ENCODE peak calls at places on chromosome X, in ten cellular contexts. One of them, this sample, is unnamed. For H3K27me3, the result is how much of the 10 kb centered on the place peaks cover.

GRCh38 chrX:2627272-2627867 is 63.7 kb upstream of the CD99 start:
- DNase-seq in tibial nerve: peak
- DNase-seq in WERI-Rb-1: peak
- DNase-seq in Karpas-422: peak
- DNase-seq in mesendoderm: peak
- DNase-seq in adrenal gland: peak
- DNase-seq in PC-9: no peak
- DNase-seq in pancreas: peak
- DNase-seq in adipocyte: peak
- DNase-seq in aorta: no peak
- DNase-seq in this sample: peak

GRCh38 chrX:22135994-22136684 is 104.0 kb downstream of the PHEX start:
- DNase-seq in tibial nerve: peak
- DNase-seq in WERI-Rb-1: no peak
- DNase-seq in Karpas-422: peak
- DNase-seq in mesendoderm: peak
- DNase-seq in adrenal gland: peak
- DNase-seq in PC-9: peak
- DNase-seq in pancreas: peak
- DNase-seq in adipocyte: peak
- DNase-seq in aorta: no peak
- DNase-seq in this sample: no peak

GRCh38 chrX:68841251-68842049 is 12.6 kb downstream of the EFNB1 start:
- DNase-seq in tibial nerve: no peak
- DNase-seq in WERI-Rb-1: no peak
- DNase-seq in Karpas-422: no peak
- DNase-seq in mesendoderm: no peak
- DNase-seq in adrenal gland: peak
- DNase-seq in PC-9: no peak
- DNase-seq in pancreas: peak
- DNase-seq in adipocyte: no peak
- DNase-seq in aorta: peak
- DNase-seq in this sample: no peak

GRCh38 chrX:151396042-151396826 is 772 bp upstream of the VMA21 start:
- DNase-seq in tibial nerve: peak
- DNase-seq in WERI-Rb-1: peak
- DNase-seq in Karpas-422: peak
- DNase-seq in mesendoderm: no peak
- DNase-seq in adrenal gland: no peak
- DNase-seq in PC-9: peak
- DNase-seq in pancreas: no peak
- DNase-seq in adipocyte: peak
- DNase-seq in aorta: no peak
- DNase-seq in this sample: no peak

GRCh38 chrX:131704136-131704695 is 160.3 kb downstream of the OR13H1 start:
- DNase-seq in tibial nerve: no peak
- DNase-seq in WERI-Rb-1: peak
- DNase-seq in Karpas-422: peak
- DNase-seq in mesendoderm: no peak
- DNase-seq in adrenal gland: peak
- DNase-seq in PC-9: peak
- DNase-seq in pancreas: peak
- DNase-seq in adipocyte: peak
- DNase-seq in aorta: peak
- DNase-seq in this sample: no peak

GRCh38 chrX:16464369-16464768 is 185.6 kb upstream of the S100G start:
- DNase-seq in tibial nerve: no peak
- DNase-seq in WERI-Rb-1: no peak
- DNase-seq in Karpas-422: no peak
- DNase-seq in mesendoderm: peak
- DNase-seq in adrenal gland: no peak
- DNase-seq in PC-9: no peak
- DNase-seq in pancreas: no peak
- DNase-seq in adipocyte: no peak
- DNase-seq in aorta: no peak
- DNase-seq in this sample: no peak

GRCh38 chrX:127577884-127578283 is 474.3 kb downstream of the ACTRT1 start:
- DNase-seq in tibial nerve: no peak
- DNase-seq in WERI-Rb-1: no peak
- DNase-seq in Karpas-422: no peak
- DNase-seq in mesendoderm: no peak
- DNase-seq in adrenal gland: no peak
- DNase-seq in PC-9: no peak
- DNase-seq in pancreas: no peak
- DNase-seq in adipocyte: no peak
- DNase-seq in aorta: no peak
- DNase-seq in this sample: no peak

GRCh38 chrX:115112411-115112810 is 76.8 kb upstream of the RBMXL3 start:
- DNase-seq in tibial nerve: no peak
- DNase-seq in WERI-Rb-1: no peak
- DNase-seq in Karpas-422: no peak
- DNase-seq in mesendoderm: no peak
- DNase-seq in adrenal gland: no peak
- DNase-seq in PC-9: no peak
- DNase-seq in pancreas: no peak
- DNase-seq in adipocyte: peak
- DNase-seq in aorta: no peak
- DNase-seq in this sample: no peak

GRCh38 chrX:136268051-136269048 is 17.1 kb upstream of the MAP7D3 start:
- DNase-seq in tibial nerve: peak
- DNase-seq in WERI-Rb-1: peak
- DNase-seq in Karpas-422: peak
- DNase-seq in mesendoderm: peak
- DNase-seq in adrenal gland: peak
- DNase-seq in PC-9: no peak
- DNase-seq in pancreas: peak
- DNase-seq in adipocyte: peak
- DNase-seq in aorta: no peak
- DNase-seq in this sample: peak

GRCh38 chrX:86148024-86148511 is at the start of gene DACH2:
- DNase-seq in tibial nerve: peak
- DNase-seq in WERI-Rb-1: peak
- DNase-seq in Karpas-422: no peak
- DNase-seq in mesendoderm: peak
- DNase-seq in adrenal gland: peak
- DNase-seq in PC-9: no peak
- DNase-seq in pancreas: peak
- DNase-seq in adipocyte: peak
- DNase-seq in aorta: peak
- DNase-seq in this sample: peak

GRCh38 chrX:9374537-9374936 is 90.3 kb upstream of the TBL1X start:
- DNase-seq in tibial nerve: no peak
- DNase-seq in WERI-Rb-1: no peak
- DNase-seq in Karpas-422: no peak
- DNase-seq in mesendoderm: no peak
- DNase-seq in adrenal gland: no peak
- DNase-seq in PC-9: peak
- DNase-seq in pancreas: peak
- DNase-seq in adipocyte: no peak
- DNase-seq in aorta: no peak
- DNase-seq in this sample: no peak

GRCh38 chrX:44891642-44892041 is 18.7 kb downstream of the KDM6A start:
- DNase-seq in tibial nerve: no peak
- DNase-seq in WERI-Rb-1: no peak
- DNase-seq in Karpas-422: no peak
- DNase-seq in mesendoderm: no peak
- DNase-seq in adrenal gland: no peak
- DNase-seq in PC-9: no peak
- DNase-seq in pancreas: no peak
- DNase-seq in adipocyte: no peak
- DNase-seq in aorta: no peak
- DNase-seq in this sample: no peak

GRCh38 chrX:63747331-63747730 is 37.7 kb downstream of the ARHGEF9 start:
- DNase-seq in tibial nerve: no peak
- DNase-seq in WERI-Rb-1: no peak
- DNase-seq in Karpas-422: no peak
- DNase-seq in mesendoderm: no peak
- DNase-seq in adrenal gland: no peak
- DNase-seq in PC-9: no peak
- DNase-seq in pancreas: no peak
- DNase-seq in adipocyte: peak
- DNase-seq in aorta: no peak
- DNase-seq in this sample: no peak

GRCh38 chrX:28586891-28587635 is at the start of gene IL1RAPL1:
- DNase-seq in tibial nerve: no peak
- DNase-seq in WERI-Rb-1: peak
- DNase-seq in Karpas-422: no peak
- DNase-seq in mesendoderm: peak
- DNase-seq in adrenal gland: no peak
- DNase-seq in PC-9: no peak
- DNase-seq in pancreas: no peak
- DNase-seq in adipocyte: peak
- DNase-seq in aorta: no peak
- DNase-seq in this sample: peak

GRCh38 chrX:41666251-41666650 is 22.5 kb upstream of the GPR34 start:
- DNase-seq in tibial nerve: no peak
- DNase-seq in WERI-Rb-1: no peak
- DNase-seq in Karpas-422: no peak
- DNase-seq in mesendoderm: no peak
- DNase-seq in adrenal gland: peak
- DNase-seq in PC-9: no peak
- DNase-seq in pancreas: no peak
- DNase-seq in adipocyte: peak
- DNase-seq in aorta: no peak
- DNase-seq in this sample: no peak

GRCh38 chrX:46016296-46016695 is 528.9 kb downstream of the ZNF674 start:
- DNase-seq in tibial nerve: no peak
- DNase-seq in WERI-Rb-1: no peak
- DNase-seq in Karpas-422: no peak
- DNase-seq in mesendoderm: no peak
- DNase-seq in adrenal gland: no peak
- DNase-seq in PC-9: no peak
- DNase-seq in pancreas: no peak
- DNase-seq in adipocyte: no peak
- DNase-seq in aorta: no peak
- DNase-seq in this sample: no peak
- H3K27me3 ChIP-seq in tibial nerve: under half
- H3K27me3 ChIP-seq in WERI-Rb-1: under half
- H3K27me3 ChIP-seq in Karpas-422: under half
- H3K27me3 ChIP-seq in mesendoderm: under half
- H3K27me3 ChIP-seq in adrenal gland: half or more
- H3K27me3 ChIP-seq in PC-9: under half
- H3K27me3 ChIP-seq in pancreas: under half
- H3K27me3 ChIP-seq in adipocyte: under half
- H3K27me3 ChIP-seq in aorta: under half
- H3K27me3 ChIP-seq in this sample: under half

DNA sequence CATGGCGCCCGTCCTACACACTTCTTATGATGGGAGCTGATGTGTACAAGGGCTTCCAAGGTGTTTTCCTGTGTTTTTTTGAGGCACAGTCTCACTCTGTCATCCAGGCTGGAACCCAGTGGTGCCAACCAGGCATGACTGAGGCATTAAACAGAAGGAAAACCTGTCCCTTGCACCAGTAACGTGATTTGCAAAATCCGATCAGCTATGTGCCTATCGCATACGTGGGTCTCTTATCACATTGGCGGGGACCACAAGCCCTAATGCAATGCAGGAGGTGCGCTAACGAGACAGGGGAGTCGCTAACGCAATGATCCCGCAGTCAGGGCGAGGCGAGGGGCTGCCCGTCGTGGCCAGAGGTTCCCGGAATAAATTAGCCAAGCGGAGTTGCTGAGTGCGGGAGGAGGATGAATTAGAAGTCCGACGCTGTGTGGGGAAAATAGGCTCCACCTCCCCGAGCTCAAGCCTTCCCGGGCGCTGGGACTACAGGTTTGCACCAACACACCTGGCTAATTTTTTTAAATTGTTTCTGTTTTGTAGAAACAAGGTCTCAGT is 162.7 kb downstream of the SHOX start:
- DNase-seq in tibial nerve: no peak
- DNase-seq in WERI-Rb-1: no peak
- DNase-seq in Karpas-422: no peak
- DNase-seq in mesendoderm: no peak
- DNase-seq in adrenal gland: no peak
- DNase-seq in PC-9: no peak
- DNase-seq in pancreas: no peak
- DNase-seq in adipocyte: no peak
- DNase-seq in aorta: no peak
- DNase-seq in this sample: peak
- H3K27me3 ChIP-seq in tibial nerve: under half
- H3K27me3 ChIP-seq in WERI-Rb-1: half or more
- H3K27me3 ChIP-seq in Karpas-422: under half
- H3K27me3 ChIP-seq in mesendoderm: under half
- H3K27me3 ChIP-seq in adrenal gland: under half
- H3K27me3 ChIP-seq in PC-9: under half
- H3K27me3 ChIP-seq in pancreas: under half
- H3K27me3 ChIP-seq in adipocyte: under half
- H3K27me3 ChIP-seq in aorta: under half
- H3K27me3 ChIP-seq in this sample: under half

DNA sequence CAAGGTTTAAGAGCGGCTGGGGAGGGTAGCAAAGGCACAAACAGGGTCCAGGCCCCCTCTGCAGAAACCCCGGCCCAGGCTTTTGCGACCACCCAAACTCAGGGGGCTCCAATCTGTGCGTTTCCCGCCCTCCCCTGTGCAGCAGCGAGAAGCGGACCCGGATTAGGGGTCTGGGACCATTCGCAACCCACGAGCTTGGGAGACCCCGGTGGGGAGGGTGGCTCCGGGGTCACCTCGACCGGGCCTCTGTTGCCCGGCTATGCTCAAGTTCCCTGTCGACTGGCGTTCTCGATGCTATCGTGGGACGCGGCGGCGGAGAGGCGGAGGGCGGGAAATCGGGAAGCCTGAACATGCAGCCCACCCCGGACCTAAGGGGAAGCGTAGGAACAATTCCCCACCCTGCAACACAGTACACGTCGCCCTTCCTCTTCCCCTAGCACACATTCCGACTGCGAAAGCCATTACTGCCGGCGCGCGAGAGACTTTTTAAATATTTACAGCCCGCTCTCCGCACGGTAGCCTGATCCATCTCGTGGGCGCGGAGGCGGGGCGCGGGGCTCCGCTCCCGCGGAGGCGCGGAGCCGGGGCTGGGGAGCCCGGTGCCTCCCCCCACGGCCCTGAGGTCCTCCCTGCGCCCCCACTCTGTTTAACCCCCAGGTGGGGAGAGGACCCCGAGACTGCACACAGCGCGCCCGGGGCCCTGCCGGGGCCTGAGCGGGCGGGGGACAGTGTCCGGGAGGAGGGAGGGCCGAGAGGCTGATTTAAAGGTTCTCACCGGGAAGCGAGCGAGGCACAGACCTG is 48.1 kb upstream of the BCOR start:
- DNase-seq in tibial nerve: no peak
- DNase-seq in WERI-Rb-1: no peak
- DNase-seq in Karpas-422: no peak
- DNase-seq in mesendoderm: no peak
- DNase-seq in adrenal gland: no peak
- DNase-seq in PC-9: no peak
- DNase-seq in pancreas: no peak
- DNase-seq in adipocyte: peak
- DNase-seq in aorta: no peak
- DNase-seq in this sample: peak
- H3K27me3 ChIP-seq in tibial nerve: under half
- H3K27me3 ChIP-seq in WERI-Rb-1: half or more
- H3K27me3 ChIP-seq in Karpas-422: under half
- H3K27me3 ChIP-seq in mesendoderm: under half
- H3K27me3 ChIP-seq in adrenal gland: under half
- H3K27me3 ChIP-seq in PC-9: under half
- H3K27me3 ChIP-seq in pancreas: under half
- H3K27me3 ChIP-seq in adipocyte: under half
- H3K27me3 ChIP-seq in aorta: under half
- H3K27me3 ChIP-seq in this sample: under half

GRCh38 chrX:106005684-106006083 is 32.8 kb downstream of the SERPINA7 start:
- DNase-seq in tibial nerve: no peak
- DNase-seq in WERI-Rb-1: no peak
- DNase-seq in Karpas-422: no peak
- DNase-seq in mesendoderm: no peak
- DNase-seq in adrenal gland: no peak
- DNase-seq in PC-9: no peak
- DNase-seq in pancreas: no peak
- DNase-seq in adipocyte: no peak
- DNase-seq in aorta: no peak
- DNase-seq in this sample: no peak
- H3K27me3 ChIP-seq in tibial nerve: under half
- H3K27me3 ChIP-seq in WERI-Rb-1: under half
- H3K27me3 ChIP-seq in Karpas-422: under half
- H3K27me3 ChIP-seq in mesendoderm: under half
- H3K27me3 ChIP-seq in adrenal gland: under half
- H3K27me3 ChIP-seq in PC-9: under half
- H3K27me3 ChIP-seq in pancreas: under half
- H3K27me3 ChIP-seq in adipocyte: under half
- H3K27me3 ChIP-seq in aorta: under half
- H3K27me3 ChIP-seq in this sample: under half